ENCODE peak calls at places on chromosomes 13 and 19, in nine cellular contexts. T, E, M, K, Z, V, P, Q and W are unnamed samples.

GRCh38 chr13:74110053-74110452 is 24.2 kb downstream of the KLF12 start:
- DNase-seq in T (no peak), E (no peak), M (no peak), K (no peak), Z (no peak), V (no peak), P (no peak), Q (peak; percentile 41), W (no peak)

GRCh38 chr19:1401138-1401888 is at the start of gene GAMT:
- DNase-seq in T (peak; percentile 77), E (no peak), M (peak; percentile 89), K (no peak), Z (peak; percentile 77), V (no peak), P (peak; percentile 9), Q (no peak), W (no peak)

GRCh38 chr13:27186295-27186694 is 14.7 kb upstream of the USP12 start:
- DNase-seq in T (no peak), E (no peak), M (no peak), K (no peak), Z (no peak), V (no peak), P (no peak), Q (no peak), W (no peak)

GRCh38 chr13:94073006-94073744 is 406.3 kb downstream of the DCT start:
- DNase-seq in T (peak; percentile 6), E (no peak), M (no peak), K (peak; percentile 93), Z (no peak), V (peak; percentile 83), P (peak; percentile 48), Q (no peak), W (peak; percentile 71)

GRCh38 chr19:1001538-1002166 is 1.4 kb downstream of the GRIN3B start:
- DNase-seq in T (peak; percentile 76), E (no peak), M (peak; percentile 82), K (no peak), Z (peak; percentile 90), V (no peak), P (no peak), Q (peak; percentile 67), W (no peak)

GRCh38 chr13:48896312-48896711 is 79.4 kb upstream of the FNDC3A start:
- DNase-seq in T (no peak), E (no peak), M (peak; percentile 47), K (peak; percentile 84), Z (no peak), V (no peak), P (no peak), Q (no peak), W (no peak)

GRCh38 chr13:26838821-26839220 is 78.2 kb upstream of the GPR12 start:
- DNase-seq in T (no peak), E (no peak), M (no peak), K (no peak), Z (no peak), V (no peak), P (no peak), Q (no peak), W (no peak)

GRCh38 chr13:34246511-34246910 is 428.6 kb downstream of the RFC3 start:
- DNase-seq in T (no peak), E (no peak), M (no peak), K (peak; percentile 31), Z (no peak), V (no peak), P (no peak), Q (no peak), W (no peak)

GRCh38 chr13:109400192-109400591 is 386.2 kb downstream of the IRS2 start:
- DNase-seq in T (no peak), E (no peak), M (no peak), K (no peak), Z (no peak), V (no peak), P (no peak), Q (peak; percentile 17), W (no peak)

GRCh38 chr13:94710081-94710809 is 2.1 kb downstream of the SOX21 start:
- DNase-seq in T (no peak), E (no peak), M (no peak), K (no peak), Z (no peak), V (no peak), P (no peak), Q (no peak), W (no peak)

GRCh38 chr13:43196171-43196611 is 172.8 kb downstream of the DNAJC15 start:
- DNase-seq in T (peak; percentile 13), E (no peak), M (no peak), K (peak; percentile 44), Z (no peak), V (no peak), P (no peak), Q (no peak), W (no peak)

GRCh38 chr19:39590265-39590664 is 12.1 kb upstream of the LGALS13 start:
- DNase-seq in T (no peak), E (no peak), M (peak; percentile 78), K (peak; percentile 4), Z (peak; percentile 81), V (no peak), P (no peak), Q (no peak), W (no peak)

GRCh38 chr19:1343026-1343425 is 40.7 kb upstream of the NDUFS7 start:
- DNase-seq in T (no peak), E (no peak), M (no peak), K (peak; percentile 23), Z (no peak), V (no peak), P (no peak), Q (no peak), W (no peak)

GRCh38 chr19:14400913-14401312 is 18.2 kb downstream of the DDX39A start:
- DNase-seq in T (no peak), E (no peak), M (no peak), K (peak; percentile 45), Z (no peak), V (no peak), P (no peak), Q (no peak), W (no peak)